ENCODE peak calls at places on chromosomes 7 and 10, in seven cellular contexts. O is SK-N-SH, F is GM12892, C is HepG2, N is K562, U is H1, E is GM12878. V is an unnamed sample.

GRCh38 chr10:73576178-73576889 is 14.8 kb downstream of the USP54 start:
- DNase-seq in O (no peak), F (no peak), C (peak; percentile 43), N (no peak), U (no peak), E (peak; percentile 17), V (no peak)

GRCh38 chr10:34503704-34504103 is 311.4 kb downstream of the PARD3 start:
- DNase-seq in O (no peak), F (no peak), C (no peak), N (no peak), U (no peak), E (no peak), V (no peak)

GRCh38 chr7:18846765-18847215 is 270.6 kb downstream of the TWIST1 start:
- DNase-seq in O (peak; percentile 75), F (no peak), C (no peak), N (no peak), U (no peak), E (no peak), V (no peak)

GRCh38 chr10:63593576-63593975 is 72.4 kb downstream of the REEP3 start:
- DNase-seq in O (no peak), F (no peak), C (no peak), N (no peak), U (no peak), E (no peak), V (no peak)

GRCh38 chr10:110495731-110496552 is 1.8 kb upstream of the DUSP5 start:
- DNase-seq in O (peak; percentile 71), F (no peak), C (no peak), N (no peak), U (no peak), E (no peak), V (no peak)

GRCh38 chr7:102286237-102287081 is at the start of gene SH2B2:
- DNase-seq in O (peak; percentile 99), F (no peak), C (peak; percentile 53), N (peak; percentile 92), U (no peak), E (no peak), V (peak; percentile 61)

GRCh38 chr10:87635498-87636312 is 24.0 kb upstream of the PAPSS2 start:
- DNase-seq in O (no peak), F (no peak), C (peak; percentile 43), N (no peak), U (no peak), E (peak; percentile 62), V (no peak)

GRCh38 chr10:101229275-101230184 is at the start of gene LBX1:
- DNase-seq in O (peak; percentile 64), F (no peak), C (no peak), N (no peak), U (no peak), E (no peak), V (no peak)

GRCh38 chr10:73655257-73655989 is 406 bp downstream of the SYNPO2L start:
- DNase-seq in O (no peak), F (no peak), C (no peak), N (no peak), U (no peak), E (no peak), V (no peak)

GRCh38 chr10:5373321-5373720 is 8.6 kb downstream of the UCN3 start:
- DNase-seq in O (no peak), F (no peak), C (no peak), N (no peak), U (no peak), E (no peak), V (no peak)

GRCh38 chr7:15525652-15526263 is 36.1 kb downstream of the AGMO start:
- DNase-seq in O (no peak), F (no peak), C (no peak), N (no peak), U (no peak), E (no peak), V (no peak)

GRCh38 chr7:2819954-2820397 is 24.1 kb downstream of the GNA12 start:
- DNase-seq in O (no peak), F (no peak), C (no peak), N (no peak), U (no peak), E (no peak), V (no peak)

GRCh38 chr7:79810945-79811344 is 323.7 kb upstream of the GNAI1 start:
- DNase-seq in O (no peak), F (no peak), C (no peak), N (no peak), U (no peak), E (no peak), V (no peak)

GRCh38 chr7:4215176-4215720 is 466.8 kb upstream of the FOXK1 start:
- DNase-seq in O (no peak), F (no peak), C (no peak), N (no peak), U (no peak), E (no peak), V (no peak)

GRCh38 chr10:5512881-5513698 is 11.7 kb upstream of the CALML3 start:
- DNase-seq in O (no peak), F (no peak), C (no peak), N (no peak), U (no peak), E (no peak), V (no peak)

GRCh38 chr10:109912335-109913282 is 10.7 kb downstream of the XPNPEP1 start:
- DNase-seq in O (no peak), F (no peak), C (no peak), N (no peak), U (no peak), E (peak; percentile 84), V (no peak)

GRCh38 chr7:34904987-34905386 is 132.3 kb downstream of the DPY19L1 start:
- DNase-seq in O (no peak), F (no peak), C (no peak), N (no peak), U (no peak), E (no peak), V (no peak)

GRCh38 chr10:132614431-132615341 is 77.1 kb downstream of the INPP5A start:
- DNase-seq in O (peak; percentile 13), F (no peak), C (no peak), N (no peak), U (no peak), E (no peak), V (no peak)

GRCh38 chr10:84076047-84076388 is 63.3 kb upstream of the GHITM start:
- DNase-seq in O (no peak), F (no peak), C (no peak), N (no peak), U (no peak), E (no peak), V (no peak)

GRCh38 chr10:79223001-79223345 is 124.3 kb upstream of the PPIF start:
- DNase-seq in O (no peak), F (no peak), C (no peak), N (no peak), U (no peak), E (no peak), V (no peak)

GRCh38 chr7:65239707-65240352 is 133.8 kb upstream of the ZNF92 start:
- DNase-seq in O (peak; percentile 98), F (no peak), C (peak; percentile 15), N (no peak), U (peak; percentile 36), E (no peak), V (no peak)

GRCh38 chr7:99128076-99128950 is 15.6 kb downstream of the SMURF1 start:
- DNase-seq in O (no peak), F (no peak), C (no peak), N (peak; percentile 49), U (no peak), E (no peak), V (no peak)
- TF ChIP-seq TAF1 in O (no peak), F (no peak), C (no peak), N (no peak), U (no peak), E (no peak), V (no peak)

DNA sequence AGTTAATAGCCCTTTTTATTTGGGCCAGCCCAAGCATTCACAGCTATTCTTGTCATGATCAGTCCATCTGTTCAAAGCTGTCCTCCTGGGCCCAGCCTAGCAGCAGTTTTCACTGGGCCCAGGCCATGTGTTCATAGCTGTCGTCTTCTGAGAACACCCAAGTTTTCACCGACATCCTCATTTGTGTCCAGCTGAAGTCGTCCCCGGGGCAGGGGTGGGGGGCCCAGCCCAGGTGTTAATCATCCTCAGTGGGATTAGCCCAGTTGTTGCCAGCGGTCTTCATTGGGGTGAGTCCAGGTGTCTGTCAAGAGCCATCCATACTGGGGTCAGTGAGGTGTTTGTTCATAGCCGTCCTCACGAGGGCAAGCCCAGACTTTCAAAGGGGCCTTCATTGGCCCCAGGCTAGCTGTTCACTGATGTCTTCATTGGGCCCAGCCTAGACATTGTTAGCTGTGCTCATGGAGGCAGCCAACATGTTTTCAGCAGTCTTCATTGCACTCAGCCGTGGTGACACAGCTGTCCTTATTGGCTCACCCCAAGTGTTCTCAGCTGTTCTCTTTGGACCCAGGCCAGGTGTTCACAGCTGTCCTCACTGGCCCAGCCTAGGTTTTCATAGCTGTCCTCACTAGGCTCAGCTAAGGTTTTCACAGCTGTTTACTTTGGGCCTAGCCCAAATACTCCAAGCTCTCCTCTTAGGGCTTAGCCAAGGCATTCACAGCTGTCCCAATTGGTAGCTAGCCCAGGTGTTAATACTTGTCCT is 10.0 kb downstream of the FRG2B start:
- DNase-seq in O (no peak), F (no peak), C (no peak), N (no peak), U (no peak), E (no peak), V (no peak)
- TF ChIP-seq TAF1 in O (no peak), F (no peak), C (no peak), N (no peak), U (no peak), E (no peak), V (no peak)

GRCh38 chr10:95637140-95637539 is 19.4 kb downstream of the ALDH18A1 start:
- DNase-seq in O (no peak), F (no peak), C (no peak), N (no peak), U (no peak), E (no peak), V (no peak)

GRCh38 chr10:95640891-95641315 is 15.6 kb downstream of the ALDH18A1 start:
- DNase-seq in O (no peak), F (no peak), C (peak; percentile 89), N (no peak), U (no peak), E (no peak), V (no peak)

GRCh38 chr10:95635319-95635733 is 21.2 kb downstream of the ALDH18A1 start:
- DNase-seq in O (no peak), F (no peak), C (peak; percentile 96), N (no peak), U (no peak), E (no peak), V (no peak)

GRCh38 chr10:95637911-95638310 is 18.6 kb downstream of the ALDH18A1 start:
- DNase-seq in O (no peak), F (no peak), C (no peak), N (no peak), U (no peak), E (no peak), V (no peak)
- TF ChIP-seq TAF1 in O (no peak), F (no peak), C (no peak), N (no peak), U (no peak), E (no peak), V (no peak)

GRCh38 chr7:26990268-26990667 is 105.5 kb downstream of the HOXA1 start:
- DNase-seq in O (no peak), F (no peak), C (no peak), N (no peak), U (no peak), E (no peak), V (no peak)

GRCh38 chr7:26988975-26989374 is 106.8 kb downstream of the HOXA1 start:
- DNase-seq in O (no peak), F (no peak), C (no peak), N (no peak), U (no peak), E (no peak), V (no peak)

GRCh38 chr7:26992670-26993069 is 103.1 kb downstream of the HOXA1 start:
- DNase-seq in O (no peak), F (no peak), C (no peak), N (no peak), U (no peak), E (no peak), V (no peak)

GRCh38 chr7:26987338-26987737 is 108.5 kb downstream of the HOXA1 start:
- DNase-seq in O (no peak), F (no peak), C (no peak), N (no peak), U (no peak), E (no peak), V (no peak)
- TF ChIP-seq TAF1 in O (no peak), F (no peak), C (no peak), N (no peak), U (no peak), E (no peak), V (no peak)

V was measured in GM12891.